ENCODE peak calls at places on chromosome 9, in five cellular contexts. U is spleen, N is IMR-90, W is breast epithelium, T is upper lobe of right lung. L is an unnamed sample.

GRCh38 chr9:1005043-1005667 is 28.7 kb downstream of the DMRT3 start:
- DNase-seq in N (peak; percentile 47), W (no peak), U (no peak), T (no peak), L (no peak)

GRCh38 chr9:104280216-104280585 is 186.1 kb downstream of the SMC2 start:
- DNase-seq in T (no peak), U (no peak), N (no peak), W (no peak), L (no peak)

GRCh38 chr9:85212887-85213286 is 528.9 kb downstream of the AGTPBP1 start:
- DNase-seq in T (no peak), W (no peak), U (no peak), N (no peak), L (no peak)

GRCh38 chr9:116480700-116481099 is 206.4 kb upstream of the TRIM32 start:
- DNase-seq in W (no peak), N (no peak), U (no peak), T (no peak), L (no peak)

GRCh38 chr9:120388000-120388855 is 191.7 kb downstream of the CDK5RAP2 start:
- DNase-seq in U (no peak), W (no peak), T (no peak), N (no peak), L (peak; percentile 52)

GRCh38 chr9:98995059-98995665 is 51.5 kb downstream of the COL15A1 start:
- DNase-seq in T (peak; percentile 76), W (no peak), U (no peak), N (no peak), L (peak; percentile 94)

GRCh38 chr9:89911721-89912604 is 307.2 kb downstream of the GADD45G start:
- DNase-seq in W (no peak), N (peak; percentile 7), U (no peak), T (no peak), L (no peak)

GRCh38 chr9:4226331-4227250 is 73.3 kb downstream of the GLIS3 start:
- DNase-seq in N (peak; percentile 16), W (no peak), T (no peak), U (no peak), L (no peak)

GRCh38 chr9:97548819-97549540 is 47.5 kb downstream of the TMOD1 start:
- DNase-seq in N (no peak), T (no peak), U (no peak), W (no peak), L (no peak)

GRCh38 chr9:104831681-104832080 is 67.8 kb downstream of the NIPSNAP3B start:
- DNase-seq in U (no peak), T (no peak), W (no peak), N (peak; percentile 79), L (no peak)

GRCh38 chr9:82170079-82170662 is 181.6 kb downstream of the SPATA31D1 start:
- DNase-seq in W (no peak), N (no peak), T (no peak), U (no peak), L (no peak)

GRCh38 chr9:129442791-129443511 is 177.9 kb downstream of the C9orf50 start:
- DNase-seq in W (peak; percentile 34), N (no peak), U (no peak), T (no peak), L (no peak)

GRCh38 chr9:76912631-76913275 is 6.8 kb upstream of the PRUNE2 start:
- DNase-seq in N (peak; percentile 7), T (no peak), W (no peak), U (no peak), L (no peak)

GRCh38 chr9:76926324-76926731 is 20.4 kb upstream of the PRUNE2 start:
- DNase-seq in U (no peak), T (no peak), W (no peak), N (peak; percentile 88), L (peak; percentile 34)

GRCh38 chr9:127180457-127181314 is 58.3 kb upstream of the ANGPTL2 start:
- DNase-seq in U (peak; percentile 55), T (peak; percentile 37), N (no peak), W (peak; percentile 15), L (peak; percentile 53)

GRCh38 chr9:71681708-71682268 is 86.5 kb downstream of the CEMIP2 start:
- DNase-seq in W (no peak), T (no peak), U (no peak), N (peak; percentile 76), L (no peak)

GRCh38 chr9:130842547-130842946 is 7.5 kb downstream of the ABL1 start:
- DNase-seq in U (no peak), W (no peak), N (no peak), T (no peak), L (no peak)

GRCh38 chr9:111838439-111838838 is 43.7 kb upstream of the SHOC1 start:
- DNase-seq in N (no peak), T (no peak), U (no peak), W (no peak), L (no peak)

GRCh38 chr9:119044801-119045200 is 324.4 kb downstream of the BRINP1 start:
- DNase-seq in T (no peak), N (no peak), W (no peak), U (no peak), L (no peak)

GRCh38 chr9:109507421-109507838 is 9.3 kb upstream of the PTPN3 start:
- DNase-seq in N (peak; percentile 86), W (peak; percentile 19), T (no peak), U (no peak), L (peak; percentile 65)

GRCh38 chr9:94920439-94920951 is 194.0 kb downstream of the AOPEP start:
- DNase-seq in U (no peak), T (peak; percentile 81), N (peak; percentile 63), W (no peak), L (peak; percentile 78)

GRCh38 chr9:29741169-29741568 is 2167.9 kb upstream of the C9orf72 start:
- DNase-seq in N (no peak), W (no peak), U (no peak), T (no peak), L (no peak)

GRCh38 chr9:89919171-89919681 is 314.4 kb downstream of the GADD45G start:
- DNase-seq in U (no peak), W (no peak), N (no peak), T (no peak), L (no peak)

GRCh38 chr9:69071059-69071458 is 35.5 kb downstream of the FXN start:
- DNase-seq in T (no peak), N (no peak), W (no peak), U (no peak), L (no peak)

GRCh38 chr9:14768561-14769234 is 46.2 kb upstream of the CER1 start:
- DNase-seq in W (no peak), U (no peak), N (peak; percentile 51), T (no peak), L (no peak)

GRCh38 chr9:98369896-98370295 is 114.4 kb upstream of the TBC1D2 start:
- DNase-seq in W (no peak), U (no peak), N (no peak), T (no peak), L (no peak)

GRCh38 chr9:75892168-75892901 is 1.9 kb downstream of the PCSK5 start:
- DNase-seq in U (no peak), T (peak; percentile 74), W (no peak), N (no peak), L (peak; percentile 43)

GRCh38 chr9:76810377-76810957 is 46.2 kb downstream of the PCA3 start:
- DNase-seq in U (no peak), T (no peak), W (no peak), N (peak; percentile 72), L (no peak)

GRCh38 chr9:7756088-7756487 is 43.5 kb downstream of the DMAC1 start:
- DNase-seq in U (no peak), T (no peak), W (no peak), N (no peak), L (no peak)

GRCh38 chr9:36781532-36781931 is 208.8 kb downstream of the MELK start:
- DNase-seq in W (no peak), T (no peak), U (no peak), N (peak; percentile 8), L (no peak)

GRCh38 chr9:126471084-126471611 is 142.6 kb upstream of the LMX1B start:
- DNase-seq in U (peak; percentile 91), W (peak; percentile 42), N (peak; percentile 52), T (peak; percentile 82), L (peak; percentile 84)

GRCh38 chr9:97545507-97545906 is 44.0 kb downstream of the TMOD1 start:
- DNase-seq in U (no peak), T (peak; percentile 19), N (no peak), W (no peak), L (no peak)

GRCh38 chr9:77848428-77848827 is 183.2 kb downstream of the GNAQ start:
- DNase-seq in W (peak; percentile 68), U (no peak), T (no peak), N (no peak), L (no peak)

GRCh38 chr9:135165003-135165711 is 77.7 kb downstream of the OLFM1 start:
- DNase-seq in N (no peak), T (no peak), W (no peak), U (no peak), L (no peak)
- H3K27ac ChIP-seq in N (no peak overlapping the region), T (no peak overlapping the region), W (no peak overlapping the region), U (no peak overlapping the region), L (no peak overlapping the region)

GRCh38 chr9:93025736-93026135 is 32.8 kb upstream of the SUSD3 start:
- DNase-seq in W (no peak), U (no peak), T (no peak), N (no peak), L (no peak)

GRCh38 chr9:93024986-93025630 is 33.4 kb upstream of the SUSD3 start:
- DNase-seq in N (no peak), U (peak; percentile 70), T (no peak), W (no peak), L (no peak)

GRCh38 chr9:93028448-93029006 is 30.0 kb upstream of the SUSD3 start:
- DNase-seq in U (no peak), W (no peak), N (no peak), T (no peak), L (no peak)

GRCh38 chr9:93027750-93028149 is 30.8 kb upstream of the SUSD3 start:
- DNase-seq in N (no peak), T (no peak), W (no peak), U (no peak), L (no peak)

GRCh38 chr9:93026640-93027039 is 31.9 kb upstream of the SUSD3 start:
- DNase-seq in W (no peak), N (no peak), U (no peak), T (no peak), L (no peak)
- H3K4me1 ChIP-seq in W (no peaks in the 10 kb centered on the region), N (no peaks in the 10 kb centered on the region), U (peaks cover 78% of the 10 kb centered on the region), T (no peaks in the 10 kb centered on the region), L (no peaks in the 10 kb centered on the region)

GRCh38 chr9:137453643-137454081 is 5.5 kb downstream of the NSMF start:
- DNase-seq in T (peak; percentile 89), N (peak; percentile 58), W (peak; percentile 67), U (peak; percentile 92), L (peak; percentile 76)

GRCh38 chr9:137456061-137456863 is 2.9 kb downstream of the NSMF start:
- DNase-seq in T (peak; percentile 59), N (peak; percentile 28), W (no peak), U (peak; percentile 64), L (no peak)

GRCh38 chr9:137454145-137454505 is 5.0 kb downstream of the NSMF start:
- DNase-seq in N (no peak), W (peak; percentile 56), T (peak; percentile 88), U (peak; percentile 92), L (no peak)

GRCh38 chr9:137455361-137455991 is 3.7 kb downstream of the NSMF start:
- DNase-seq in N (no peak), U (peak; percentile 80), T (peak; percentile 59), W (no peak), L (peak; percentile 62)

GRCh38 chr9:137454506-137455360 is 4.4 kb downstream of the NSMF start:
- DNase-seq in N (no peak), U (peak; percentile 84), T (peak; percentile 71), W (no peak), L (no peak)
- H3K4me3 ChIP-seq in N (no peak overlapping the region), U (peak overlapping the region; percentile 43), T (peak overlapping the region; percentile 57), W (peak overlapping the region; percentile 54), L (peak overlapping the region; percentile 41)

GRCh38 chr9:5893591-5894236 is 3.0 kb downstream of the MLANA start:
- DNase-seq in W (no peak), T (no peak), N (no peak), U (no peak), L (no peak)
- H3K27ac ChIP-seq in W (no peak overlapping the region), T (no peak overlapping the region), N (no peak overlapping the region), U (no peak overlapping the region), L (no peak overlapping the region)

L was measured in tibial artery.